ENCODE peak calls at places on chromosomes 4 and X, in six cellular contexts. P, W, V, N, G and C are unnamed samples.

GRCh38 chrX:74593593-74593992 is 20.8 kb downstream of the RLIM start:
- DNase-seq in V (no peak), W (no peak), G (peak; percentile 27), P (no peak), N (no peak), C (no peak)

GRCh38 chr4:71732706-71733105 is 51.2 kb downstream of the GC start:
- DNase-seq in W (peak; percentile 50), V (no peak), N (peak; percentile 58), G (no peak), P (no peak), C (no peak)

GRCh38 chrX:102745513-102746133 is 25.1 kb downstream of the GPRASP3 start:
- DNase-seq in G (no peak), V (peak; percentile 62), N (no peak), P (peak; percentile 69), W (peak; percentile 4), C (peak; percentile 48)

GRCh38 chr4:96228463-96228862 is 388.6 kb downstream of the PDHA2 start:
- DNase-seq in V (no peak), G (peak; percentile 11), N (no peak), W (no peak), P (no peak), C (no peak)

GRCh38 chr4:153468587-153468986 is 2.4 kb downstream of the TMEM131L start:
- DNase-seq in N (no peak), G (no peak), W (no peak), V (no peak), P (no peak), C (no peak)

GRCh38 chr4:87038837-87039715 is 104.3 kb downstream of the AFF1 start:
- DNase-seq in N (peak; percentile 91), P (peak; percentile 61), G (peak; percentile 88), W (peak; percentile 95), V (peak; percentile 51), C (peak; percentile 80)

GRCh38 chr4:5755679-5756078 is 44.7 kb downstream of the EVC start:
- DNase-seq in N (no peak), P (no peak), V (peak; percentile 32), W (no peak), G (no peak), C (no peak)

GRCh38 chr4:113555868-113556267 is 205.7 kb downstream of the CAMK2D start:
- DNase-seq in V (no peak), N (no peak), P (no peak), W (no peak), G (no peak), C (no peak)

GRCh38 chrX:130539721-130540321 is 138.0 kb downstream of the RBMX2 start:
- DNase-seq in W (peak; percentile 28), P (peak; percentile 50), N (peak; percentile 45), G (peak; percentile 39), V (peak; percentile 52), C (peak; percentile 14)

GRCh38 chr4:98284640-98285046 is 23.5 kb downstream of the RAP1GDS1 start:
- DNase-seq in W (no peak), P (peak; percentile 80), V (no peak), G (no peak), N (peak; percentile 34), C (peak; percentile 27)

GRCh38 chrX:153983321-153983729 is 10.8 kb downstream of the TMEM187 start:
- DNase-seq in P (no peak), G (peak; percentile 20), N (no peak), W (no peak), V (no peak), C (no peak)

GRCh38 chr4:29805245-29805644 is 914.9 kb upstream of the PCDH7 start:
- DNase-seq in W (peak; percentile 7), P (no peak), G (no peak), N (peak; percentile 2), V (peak; percentile 48), C (no peak)

GRCh38 chrX:153816821-153817220 is 13.5 kb downstream of the PDZD4 start:
- DNase-seq in P (no peak), W (no peak), N (no peak), G (no peak), V (no peak), C (no peak)

GRCh38 chr4:164789047-164789446 is 35.1 kb downstream of the SMIM31 start:
- DNase-seq in P (no peak), W (no peak), N (no peak), V (no peak), G (no peak), C (no peak)

GRCh38 chr4:124179521-124180186 is 532.9 kb downstream of the ANKRD50 start:
- DNase-seq in N (no peak), W (no peak), P (no peak), G (no peak), V (no peak), C (no peak)

GRCh38 chr4:121147923-121148443 is 16.1 kb downstream of the TNIP3 start:
- DNase-seq in N (peak; percentile 41), W (no peak), P (no peak), V (no peak), G (no peak), C (no peak)

GRCh38 chrX:20432048-20432447 is 165.3 kb upstream of the RPS6KA3 start:
- DNase-seq in W (peak; percentile 28), N (peak; percentile 59), P (no peak), G (no peak), V (no peak), C (no peak)

GRCh38 chr4:13920901-13921300 is 293.4 kb upstream of the BOD1L1 start:
- DNase-seq in V (no peak), N (peak; percentile 100), W (peak; percentile 100), G (peak; percentile 82), P (peak; percentile 73), C (no peak)

GRCh38 chr4:145381163-145381562 is 100.5 kb upstream of the SMAD1 start:
- DNase-seq in P (no peak), G (no peak), W (no peak), N (no peak), V (no peak), C (no peak)

GRCh38 chr4:176534566-176534965 is 214.8 kb downstream of the SPCS3 start:
- DNase-seq in N (peak; percentile 95), W (peak; percentile 83), V (no peak), G (no peak), P (no peak), C (no peak)

GRCh38 chrX:95056901-95057300 is 1382.9 kb downstream of the FAM133A start:
- DNase-seq in W (no peak), N (peak; percentile 4), G (no peak), V (no peak), P (no peak), C (no peak)

GRCh38 chr4:118718511-118719170 is 33.4 kb downstream of the METTL14 start:
- DNase-seq in G (peak; percentile 8), N (no peak), P (no peak), W (no peak), V (no peak), C (no peak)

GRCh38 chr4:56276547-56276946 is 110.7 kb downstream of the AASDH start:
- DNase-seq in W (no peak), N (peak; percentile 19), V (no peak), P (no peak), G (peak; percentile 55), C (no peak)

GRCh38 chr4:85747871-85748491 is 273.0 kb downstream of the ARHGAP24 start:
- DNase-seq in P (peak; percentile 36), N (peak; percentile 83), G (peak; percentile 27), V (no peak), W (peak; percentile 81), C (peak; percentile 41)

DNA sequence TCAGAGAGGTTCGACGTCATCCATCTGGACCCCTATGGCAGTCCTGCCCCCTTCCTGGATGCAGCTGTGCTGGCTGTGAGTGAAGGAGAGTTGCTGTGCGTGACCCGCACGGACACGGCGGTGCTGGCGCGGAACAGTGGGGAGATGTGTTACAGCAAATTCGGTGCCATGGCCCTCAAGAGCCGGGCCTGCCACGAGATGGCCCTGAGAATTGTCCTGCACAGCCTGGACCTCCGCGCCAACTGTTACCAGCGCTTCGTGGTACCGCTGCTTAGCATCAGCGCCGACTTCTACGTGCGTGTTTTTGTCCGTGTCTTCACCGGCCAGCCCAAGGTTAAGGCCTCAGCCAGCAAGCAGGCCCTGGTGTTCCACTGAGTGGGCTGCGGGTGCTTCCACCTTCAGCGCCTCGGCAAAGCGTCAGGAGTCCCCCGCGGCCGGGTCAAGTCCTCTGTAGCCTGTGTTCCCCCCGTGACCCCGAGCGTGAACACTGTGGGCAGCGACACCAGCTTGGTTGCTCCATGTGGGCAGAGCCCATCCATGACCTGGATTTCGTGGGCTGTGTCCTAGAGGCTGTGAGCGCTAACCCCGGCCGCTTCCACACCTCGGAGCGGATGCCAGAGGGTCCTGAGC is 186.7 kb upstream of the SLITRK2 start:
- DNase-seq in G (no peak), N (no peak), V (no peak), W (no peak), P (no peak), C (no peak)
- H4K91ac ChIP-seq in G (no peak overlapping the region), N (no peak overlapping the region), V (no peak overlapping the region), W (no peak overlapping the region), P (no peak overlapping the region), C (no peak overlapping the region)

DNA sequence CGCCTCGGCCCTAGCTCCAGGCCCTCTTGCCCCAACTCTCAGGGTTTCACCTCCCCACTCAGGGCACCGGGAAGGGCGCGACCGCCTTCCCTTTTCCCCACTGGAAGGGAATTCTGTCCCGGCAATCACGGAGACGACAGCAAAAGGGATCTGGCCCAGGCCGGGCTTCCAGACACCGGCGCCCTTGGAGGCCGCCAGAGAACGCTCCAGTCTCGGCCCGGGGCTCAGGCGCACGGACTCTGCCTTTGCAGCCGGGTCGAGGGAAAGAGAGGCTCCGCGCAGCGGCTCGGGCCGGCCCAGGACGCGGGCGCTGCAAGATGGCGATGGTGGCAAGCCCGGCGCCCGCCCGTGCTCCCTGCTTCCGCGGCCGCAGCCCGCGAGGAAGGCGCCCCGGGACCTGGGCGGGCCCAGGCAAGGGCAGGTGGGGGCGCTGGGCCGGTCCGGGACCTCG is 1.1 kb downstream of the CTBP1 start:
- DNase-seq in G (peak; percentile 19), P (peak; percentile 39), N (no peak), W (peak; percentile 42), V (peak; percentile 71), C (peak; percentile 17)
- H4K8ac ChIP-seq in G (peak overlapping the region; percentile 87), P (no peak overlapping the region), N (peak overlapping the region; percentile 95), W (peak overlapping the region; percentile 94), V (peak overlapping the region; percentile 85), C (peak overlapping the region; percentile 17)

DNA sequence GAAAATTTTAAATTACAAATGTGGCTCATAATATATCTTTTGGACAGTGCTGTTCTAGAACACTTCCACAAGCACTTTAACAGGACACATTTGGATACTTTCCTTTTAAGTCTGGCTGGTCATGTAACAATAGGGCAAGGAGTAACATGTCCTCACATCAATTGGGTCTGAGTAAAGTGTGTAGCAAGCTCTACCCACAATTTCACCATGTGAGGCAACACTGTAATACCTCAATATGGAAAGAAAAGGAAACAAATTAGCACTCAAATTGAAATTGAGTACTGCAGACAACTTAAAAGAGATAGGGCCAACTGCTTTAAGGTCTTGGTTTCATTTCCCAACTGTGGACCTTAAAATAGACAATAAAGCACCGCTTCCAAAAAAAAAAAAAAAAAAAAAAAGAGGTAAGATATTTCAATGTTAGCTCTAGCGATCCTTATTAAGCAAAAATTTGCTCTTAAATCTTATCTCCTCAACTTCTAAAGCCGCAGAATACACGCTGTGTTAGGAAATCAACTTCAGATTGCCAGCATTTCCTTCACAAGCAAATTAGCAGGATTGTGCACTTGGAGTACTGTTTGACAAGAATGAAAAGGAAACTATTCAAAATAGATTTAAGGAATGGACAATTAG is 1.7 kb downstream of the CASK start:
- DNase-seq in G (no peak), N (peak; percentile 37), P (no peak), V (no peak), W (peak; percentile 61), C (no peak)
- H4K91ac ChIP-seq in G (no peak overlapping the region), N (no peak overlapping the region), P (no peak overlapping the region), V (no peak overlapping the region), W (no peak overlapping the region), C (no peak overlapping the region)

DNA sequence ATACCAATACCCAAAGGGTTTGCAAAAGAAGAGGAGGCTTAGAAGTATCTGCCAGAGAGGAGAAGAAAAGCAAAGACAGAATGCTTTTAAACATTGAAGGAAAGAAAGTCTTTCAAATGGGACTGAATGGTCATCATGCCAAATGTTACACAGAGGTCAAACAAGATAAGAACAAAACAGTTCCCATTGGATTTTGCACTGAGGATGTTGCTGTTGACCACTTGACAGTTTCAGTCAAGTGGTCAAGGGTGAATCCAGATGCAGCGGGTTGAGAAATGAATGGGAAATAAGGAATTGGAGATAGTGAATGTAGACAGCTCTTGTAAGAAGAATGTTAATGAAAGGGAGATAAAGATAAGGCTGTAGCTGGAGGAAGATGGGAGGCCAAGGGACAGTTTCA is 64.8 kb upstream of the FGG start:
- DNase-seq in W (no peak), P (no peak), G (no peak), V (no peak), N (no peak), C (no peak)
- H4K8ac ChIP-seq in W (no peak overlapping the region), P (no peak overlapping the region), G (no peak overlapping the region), V (no peak overlapping the region), N (no peak overlapping the region), C (no peak overlapping the region)